ENCODE peak calls at places on chromosome 15, in six cellular contexts. One of them, this sample, is unnamed.

GRCh38 chr15:60551147-60551780 is 72.3 kb upstream of the ICE2 start:
- DNase-seq in IMR-90: no peak
- DNase-seq in H9: no peak
- DNase-seq in A549: no peak
- DNase-seq in mammary epithelial cell: no peak
- DNase-seq in endothelial cell of umbilical vein: no peak
- DNase-seq in this sample: no peak

GRCh38 chr15:64552281-64552948 is 92.0 kb downstream of the ZNF609 start:
- DNase-seq in mammary epithelial cell: no peak
- DNase-seq in A549: no peak
- DNase-seq in endothelial cell of umbilical vein: no peak
- DNase-seq in H9: no peak
- DNase-seq in IMR-90: no peak
- DNase-seq in this sample: no peak

GRCh38 chr15:96336045-96336642 is 5.6 kb downstream of the NR2F2 start:
- DNase-seq in endothelial cell of umbilical vein: peak
- DNase-seq in mammary epithelial cell: no peak
- DNase-seq in A549: no peak
- DNase-seq in H9: no peak
- DNase-seq in IMR-90: no peak
- DNase-seq in this sample: no peak

GRCh38 chr15:40471105-40471777 is 457 bp downstream of the CHST14 start:
- DNase-seq in endothelial cell of umbilical vein: peak
- DNase-seq in mammary epithelial cell: no peak
- DNase-seq in H9: peak
- DNase-seq in A549: peak
- DNase-seq in IMR-90: peak
- DNase-seq in this sample: peak

GRCh38 chr15:69194854-69195253 is 34.4 kb downstream of the GLCE start:
- DNase-seq in H9: no peak
- DNase-seq in mammary epithelial cell: no peak
- DNase-seq in A549: no peak
- DNase-seq in endothelial cell of umbilical vein: peak
- DNase-seq in IMR-90: no peak
- DNase-seq in this sample: no peak

GRCh38 chr15:90493647-90494046 is 36.1 kb upstream of the CRTC3 start:
- DNase-seq in IMR-90: no peak
- DNase-seq in A549: no peak
- DNase-seq in mammary epithelial cell: no peak
- DNase-seq in endothelial cell of umbilical vein: no peak
- DNase-seq in H9: no peak
- DNase-seq in this sample: no peak

GRCh38 chr15:68658151-68658550 is 79.4 kb downstream of the CORO2B start:
- DNase-seq in IMR-90: no peak
- DNase-seq in endothelial cell of umbilical vein: no peak
- DNase-seq in mammary epithelial cell: no peak
- DNase-seq in H9: no peak
- DNase-seq in A549: no peak
- DNase-seq in this sample: no peak

GRCh38 chr15:73686781-73687256 is 2.6 kb downstream of the CD276 start:
- DNase-seq in mammary epithelial cell: peak
- DNase-seq in IMR-90: peak
- DNase-seq in A549: peak
- DNase-seq in H9: no peak
- DNase-seq in endothelial cell of umbilical vein: peak
- DNase-seq in this sample: no peak

GRCh38 chr15:38554354-38554753 is 10.3 kb downstream of the RASGRP1 start:
- DNase-seq in endothelial cell of umbilical vein: no peak
- DNase-seq in IMR-90: peak
- DNase-seq in mammary epithelial cell: no peak
- DNase-seq in H9: no peak
- DNase-seq in A549: no peak
- DNase-seq in this sample: no peak

GRCh38 chr15:80787238-80787805 is 8.2 kb downstream of the CEMIP start:
- DNase-seq in H9: peak
- DNase-seq in endothelial cell of umbilical vein: no peak
- DNase-seq in IMR-90: peak
- DNase-seq in mammary epithelial cell: no peak
- DNase-seq in A549: no peak
- DNase-seq in this sample: no peak

GRCh38 chr15:67201136-67201535 is 53.3 kb downstream of the AAGAB start:
- DNase-seq in endothelial cell of umbilical vein: no peak
- DNase-seq in H9: no peak
- DNase-seq in IMR-90: no peak
- DNase-seq in A549: no peak
- DNase-seq in mammary epithelial cell: no peak
- DNase-seq in this sample: no peak

GRCh38 chr15:66841953-66842681 is 140.1 kb downstream of the SMAD6 start:
- DNase-seq in mammary epithelial cell: peak
- DNase-seq in IMR-90: peak
- DNase-seq in A549: peak
- DNase-seq in H9: no peak
- DNase-seq in endothelial cell of umbilical vein: peak
- DNase-seq in this sample: no peak

GRCh38 chr15:51829360-51830278 is at the start of gene TMOD3:
- DNase-seq in H9: peak
- DNase-seq in IMR-90: peak
- DNase-seq in endothelial cell of umbilical vein: peak
- DNase-seq in mammary epithelial cell: peak
- DNase-seq in A549: peak
- DNase-seq in this sample: peak

GRCh38 chr15:82647045-82647834 is at the start of gene CPEB1:
- DNase-seq in IMR-90: peak
- DNase-seq in endothelial cell of umbilical vein: no peak
- DNase-seq in mammary epithelial cell: peak
- DNase-seq in A549: peak
- DNase-seq in H9: peak
- DNase-seq in this sample: no peak

GRCh38 chr15:88187195-88187594 is 69.3 kb downstream of the NTRK3 start:
- DNase-seq in endothelial cell of umbilical vein: no peak
- DNase-seq in A549: peak
- DNase-seq in IMR-90: no peak
- DNase-seq in H9: no peak
- DNase-seq in mammary epithelial cell: no peak
- DNase-seq in this sample: no peak

GRCh38 chr15:48759921-48760320 is 50.9 kb downstream of the CEP152 start:
- DNase-seq in IMR-90: no peak
- DNase-seq in mammary epithelial cell: peak
- DNase-seq in A549: no peak
- DNase-seq in H9: no peak
- DNase-seq in endothelial cell of umbilical vein: no peak
- DNase-seq in this sample: no peak

GRCh38 chr15:87730706-87731105 is 525.8 kb downstream of the NTRK3 start:
- DNase-seq in IMR-90: no peak
- DNase-seq in mammary epithelial cell: no peak
- DNase-seq in H9: no peak
- DNase-seq in endothelial cell of umbilical vein: no peak
- DNase-seq in A549: no peak
- DNase-seq in this sample: no peak

GRCh38 chr15:50353251-50353998 is 1.6 kb downstream of the GABPB1 start:
- DNase-seq in IMR-90: peak
- DNase-seq in A549: peak
- DNase-seq in mammary epithelial cell: peak
- DNase-seq in endothelial cell of umbilical vein: peak
- DNase-seq in H9: no peak
- DNase-seq in this sample: peak

GRCh38 chr15:74430510-74430951 is 3.2 kb downstream of the SEMA7A start:
- DNase-seq in A549: no peak
- DNase-seq in mammary epithelial cell: no peak
- DNase-seq in IMR-90: no peak
- DNase-seq in H9: no peak
- DNase-seq in endothelial cell of umbilical vein: no peak
- DNase-seq in this sample: no peak

GRCh38 chr15:87293016-87293415 is 963.5 kb downstream of the NTRK3 start:
- DNase-seq in endothelial cell of umbilical vein: no peak
- DNase-seq in H9: no peak
- DNase-seq in A549: no peak
- DNase-seq in mammary epithelial cell: no peak
- DNase-seq in IMR-90: no peak
- DNase-seq in this sample: no peak

GRCh38 chr15:86001200-86001599 is 78.5 kb upstream of the AGBL1 start:
- DNase-seq in A549: no peak
- DNase-seq in mammary epithelial cell: peak
- DNase-seq in endothelial cell of umbilical vein: no peak
- DNase-seq in H9: no peak
- DNase-seq in IMR-90: no peak
- DNase-seq in this sample: no peak

GRCh38 chr15:79673416-79674123 is 223.2 kb downstream of the MTHFS start:
- DNase-seq in IMR-90: peak
- DNase-seq in H9: peak
- DNase-seq in A549: peak
- DNase-seq in endothelial cell of umbilical vein: no peak
- DNase-seq in mammary epithelial cell: peak
- DNase-seq in this sample: no peak

GRCh38 chr15:100263031-100263430 is 78.7 kb downstream of the ADAMTS17 start:
- DNase-seq in H9: no peak
- DNase-seq in endothelial cell of umbilical vein: no peak
- DNase-seq in mammary epithelial cell: no peak
- DNase-seq in IMR-90: no peak
- DNase-seq in A549: no peak
- DNase-seq in this sample: no peak

GRCh38 chr15:31905054-31905453 is 125.3 kb upstream of the CHRNA7 start:
- DNase-seq in endothelial cell of umbilical vein: no peak
- DNase-seq in H9: peak
- DNase-seq in IMR-90: no peak
- DNase-seq in A549: no peak
- DNase-seq in mammary epithelial cell: no peak
- DNase-seq in this sample: no peak

GRCh38 chr15:60096157-60096556 is 92.0 kb downstream of the FOXB1 start:
- DNase-seq in IMR-90: peak
- DNase-seq in H9: no peak
- DNase-seq in A549: no peak
- DNase-seq in endothelial cell of umbilical vein: no peak
- DNase-seq in mammary epithelial cell: no peak
- DNase-seq in this sample: no peak

GRCh38 chr15:73125219-73125618 is 73.0 kb downstream of the NEO1 start:
- DNase-seq in A549: no peak
- DNase-seq in endothelial cell of umbilical vein: no peak
- DNase-seq in H9: no peak
- DNase-seq in mammary epithelial cell: peak
- DNase-seq in IMR-90: peak
- DNase-seq in this sample: no peak

GRCh38 chr15:98823012-98823458 is 174.7 kb downstream of the IGF1R start:
- DNase-seq in A549: peak
- DNase-seq in endothelial cell of umbilical vein: peak
- DNase-seq in IMR-90: peak
- DNase-seq in mammary epithelial cell: peak
- DNase-seq in H9: peak
- DNase-seq in this sample: no peak

GRCh38 chr15:40550381-40551037 is 14.3 kb downstream of the CCDC32 start:
- DNase-seq in IMR-90: no peak
- DNase-seq in A549: no peak
- DNase-seq in endothelial cell of umbilical vein: no peak
- DNase-seq in mammary epithelial cell: no peak
- DNase-seq in H9: no peak
- DNase-seq in this sample: peak

GRCh38 chr15:78455749-78456148 is 17.7 kb downstream of the IREB2 start:
- DNase-seq in IMR-90: no peak
- DNase-seq in A549: no peak
- DNase-seq in endothelial cell of umbilical vein: no peak
- DNase-seq in mammary epithelial cell: no peak
- DNase-seq in H9: no peak
- DNase-seq in this sample: no peak
- H3K4me2 ChIP-seq in IMR-90: peak
- H3K4me2 ChIP-seq in A549: peak
- H3K4me2 ChIP-seq in endothelial cell of umbilical vein: no peak
- H3K4me2 ChIP-seq in mammary epithelial cell: no peak
- H3K4me2 ChIP-seq in H9: no peak
- H3K4me2 ChIP-seq in this sample: no peak

DNA sequence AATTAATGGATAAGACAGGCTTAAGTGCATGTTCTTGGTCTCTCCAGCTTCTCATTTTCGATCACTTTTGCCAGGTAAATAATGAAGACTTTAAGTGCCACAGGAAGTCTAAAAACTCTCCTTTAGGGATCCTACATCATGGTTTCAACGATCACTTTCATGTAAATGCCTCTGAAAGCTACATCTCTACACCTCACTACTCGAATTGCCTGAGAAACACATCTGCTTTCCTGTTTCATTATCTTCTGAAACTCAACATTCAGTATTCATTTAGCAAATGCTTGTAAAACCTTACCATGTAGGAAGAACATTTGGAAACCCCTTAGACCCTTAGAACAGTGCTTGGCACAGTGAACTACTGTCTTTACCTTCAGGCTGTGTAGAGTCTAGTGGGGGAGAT is 16.2 kb downstream of the THAP10 start:
- DNase-seq in H9: no peak
- DNase-seq in endothelial cell of umbilical vein: no peak
- DNase-seq in mammary epithelial cell: no peak
- DNase-seq in A549: no peak
- DNase-seq in IMR-90: no peak
- DNase-seq in this sample: no peak
- H3K4me2 ChIP-seq in H9: no peak
- H3K4me2 ChIP-seq in endothelial cell of umbilical vein: no peak
- H3K4me2 ChIP-seq in mammary epithelial cell: no peak
- H3K4me2 ChIP-seq in A549: no peak
- H3K4me2 ChIP-seq in IMR-90: no peak
- H3K4me2 ChIP-seq in this sample: no peak

GRCh38 chr15:70453238-70453637 is 310.1 kb downstream of the UACA start:
- DNase-seq in H9: no peak
- DNase-seq in mammary epithelial cell: no peak
- DNase-seq in endothelial cell of umbilical vein: no peak
- DNase-seq in A549: no peak
- DNase-seq in IMR-90: no peak
- DNase-seq in this sample: no peak
- H3K4me2 ChIP-seq in H9: no peak
- H3K4me2 ChIP-seq in mammary epithelial cell: no peak
- H3K4me2 ChIP-seq in endothelial cell of umbilical vein: no peak
- H3K4me2 ChIP-seq in A549: no peak
- H3K4me2 ChIP-seq in IMR-90: no peak
- H3K4me2 ChIP-seq in this sample: no peak

DNA sequence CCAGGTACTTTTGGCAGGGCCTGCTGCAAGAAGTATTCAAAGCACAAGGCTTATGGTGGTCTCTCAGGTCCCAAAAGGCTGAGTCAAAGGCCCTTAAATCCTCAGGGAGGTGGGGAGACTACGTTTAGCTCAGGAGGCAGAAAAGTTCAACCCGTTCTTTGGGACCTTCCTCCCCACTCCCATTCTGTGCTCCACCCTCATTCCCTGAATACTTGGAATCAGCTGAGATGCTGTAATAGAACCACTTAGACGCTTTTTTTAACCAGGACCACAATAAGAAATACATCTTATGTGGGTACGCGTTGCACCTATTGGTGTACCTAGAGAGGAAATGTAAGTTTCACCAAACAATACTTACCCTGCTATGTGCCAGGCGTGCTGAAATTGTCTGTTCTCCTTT is 58.0 kb downstream of the FAM174B start:
- DNase-seq in mammary epithelial cell: no peak
- DNase-seq in A549: no peak
- DNase-seq in H9: no peak
- DNase-seq in endothelial cell of umbilical vein: no peak
- DNase-seq in IMR-90: no peak
- DNase-seq in this sample: no peak
- H3K4me2 ChIP-seq in mammary epithelial cell: no peak
- H3K4me2 ChIP-seq in A549: no peak
- H3K4me2 ChIP-seq in H9: no peak
- H3K4me2 ChIP-seq in endothelial cell of umbilical vein: no peak
- H3K4me2 ChIP-seq in IMR-90: no peak
- H3K4me2 ChIP-seq in this sample: no peak

GRCh38 chr15:65638681-65639089 is 16.9 kb downstream of the SLC24A1 start:
- DNase-seq in A549: peak
- DNase-seq in endothelial cell of umbilical vein: peak
- DNase-seq in H9: no peak
- DNase-seq in IMR-90: peak
- DNase-seq in mammary epithelial cell: peak
- DNase-seq in this sample: peak
- H3K4me2 ChIP-seq in A549: peak
- H3K4me2 ChIP-seq in endothelial cell of umbilical vein: peak
- H3K4me2 ChIP-seq in H9: no peak
- H3K4me2 ChIP-seq in IMR-90: peak
- H3K4me2 ChIP-seq in mammary epithelial cell: peak
- H3K4me2 ChIP-seq in this sample: peak